ENCODE peak calls at places on chromosomes 6 and 20, in nine cellular contexts. J is coronary artery, D is WTC11, A is fibroblast of the aortic adventitia, R is cardiac fibroblast, W is GM13977, N is cardiac muscle cell, V is pancreas, M is nephron progenitor cell. U is an unnamed sample.

GRCh38 chr20:39474829-39475228 is 512.7 kb downstream of the DHX35 start:
- DNase-seq in W (no peak), N (no peak), A (no peak), M (no peak), R (no peak), D (no peak), J (no peak), V (no peak), U (no peak)

GRCh38 chr6:17927705-17928104 is 59.7 kb downstream of the KIF13A start:
- DNase-seq in A (no peak), W (no peak), R (no peak), J (no peak), M (no peak), D (no peak), V (no peak), N (no peak), U (no peak)

GRCh38 chr6:134379086-134379485 is 61.2 kb upstream of the SGK1 start:
- DNase-seq in R (no peak), J (no peak), M (no peak), V (peak; percentile 82), W (peak; percentile 36), A (no peak), D (peak; percentile 54), N (no peak), U (no peak)

GRCh38 chr6:139632798-139633197 is 258.4 kb upstream of the CITED2 start:
- DNase-seq in D (no peak), J (no peak), N (no peak), A (no peak), V (no peak), M (no peak), W (no peak), R (no peak), U (no peak)

GRCh38 chr6:37731888-37732287 is 34.2 kb upstream of the MDGA1 start:
- DNase-seq in J (no peak), D (peak; percentile 31), R (no peak), M (no peak), N (no peak), V (no peak), A (no peak), W (peak; percentile 83), U (no peak)

GRCh38 chr6:167898673-167899311 is 72.1 kb downstream of the AFDN start:
- DNase-seq in D (no peak), A (peak; percentile 71), W (peak; percentile 30), M (no peak), J (no peak), N (peak; percentile 66), V (no peak), R (peak; percentile 74), U (no peak)

GRCh38 chr20:22574545-22575086 is 9.8 kb downstream of the FOXA2 start:
- DNase-seq in J (no peak), V (peak; percentile 42), W (no peak), R (no peak), M (no peak), D (no peak), A (no peak), N (no peak), U (no peak)

GRCh38 chr6:34447915-34448314 is 18.0 kb upstream of the PACSIN1 start:
- DNase-seq in R (no peak), J (no peak), A (no peak), N (no peak), W (no peak), D (peak; percentile 69), M (peak; percentile 59), V (no peak), U (no peak)

GRCh38 chr20:32652739-32653526 is 20.8 kb downstream of the C20orf203 start:
- DNase-seq in V (peak; percentile 86), A (peak; percentile 84), J (peak; percentile 83), D (peak; percentile 87), R (peak; percentile 92), M (peak; percentile 93), N (peak; percentile 91), W (peak; percentile 90), U (peak; percentile 96)

GRCh38 chr20:60299951-60300350 is 341.7 kb downstream of the CDH26 start:
- DNase-seq in W (no peak), N (no peak), D (no peak), V (no peak), J (no peak), M (no peak), R (no peak), A (no peak), U (no peak)

GRCh38 chr6:123306334-123306733 is 310.3 kb downstream of the CLVS2 start:
- DNase-seq in R (no peak), D (no peak), N (no peak), A (no peak), W (no peak), M (no peak), V (no peak), J (no peak), U (no peak)

GRCh38 chr20:31555203-31555602 is 41.0 kb downstream of the HM13 start:
- DNase-seq in N (no peak), D (no peak), J (no peak), W (no peak), R (no peak), A (no peak), V (no peak), M (no peak), U (no peak)

GRCh38 chr6:40815731-40816130 is 223.3 kb downstream of the UNC5CL start:
- DNase-seq in W (no peak), R (no peak), V (no peak), A (no peak), N (no peak), D (no peak), M (no peak), J (no peak), U (peak; percentile 80)

GRCh38 chr6:40817369-40817768 is 221.7 kb downstream of the UNC5CL start:
- DNase-seq in J (no peak), D (no peak), W (no peak), A (no peak), R (no peak), M (no peak), N (no peak), V (no peak), U (no peak)

GRCh38 chr6:40819182-40819834 is 219.7 kb downstream of the UNC5CL start:
- DNase-seq in D (no peak), M (no peak), J (no peak), A (no peak), W (no peak), R (no peak), V (peak; percentile 48), N (no peak), U (no peak)

GRCh38 chr6:40816601-40817000 is 222.4 kb downstream of the UNC5CL start:
- DNase-seq in M (no peak), J (no peak), N (no peak), V (no peak), R (no peak), A (no peak), W (no peak), D (no peak), U (no peak)
- TF ChIP-seq CTCF in M (no peak), J (no peak), N (no peak), V (no peak), R (no peak), A (no peak), W (no peak), D (no peak), U (no peak)

DNA sequence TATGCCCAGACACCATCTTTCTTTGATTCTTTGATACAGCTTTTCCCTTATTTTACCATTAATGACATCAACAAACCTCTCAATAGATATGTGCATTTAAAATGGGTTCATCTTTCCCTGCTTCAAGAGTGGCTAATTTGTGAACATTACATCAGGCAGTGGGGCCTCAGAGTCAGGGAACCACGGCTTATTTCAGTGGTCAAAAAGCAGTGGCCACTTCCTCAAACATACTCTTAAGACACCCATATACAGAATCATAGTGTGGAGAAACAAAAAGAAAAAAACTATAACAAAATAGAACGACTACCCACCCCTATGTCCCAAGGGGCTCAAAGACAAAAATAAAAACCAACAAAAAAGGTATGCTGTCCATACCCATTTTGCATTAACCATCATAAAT is 12.9 kb downstream of the SALL4 start:
- DNase-seq in R (no peak), W (no peak), N (no peak), D (no peak), V (no peak), M (no peak), A (no peak), J (no peak), U (no peak)
- TF ChIP-seq CTCF in R (no peak), W (no peak), N (no peak), D (no peak), V (no peak), M (no peak), A (no peak), J (no peak), U (no peak)

GRCh38 chr20:46053416-46053815 is 24.4 kb downstream of the SLC12A5 start:
- DNase-seq in J (peak; percentile 8), N (no peak), W (no peak), R (no peak), A (no peak), D (no peak), V (no peak), M (no peak), U (no peak)

GRCh38 chr20:46054606-46055005 is 25.6 kb downstream of the SLC12A5 start:
- DNase-seq in N (no peak), R (no peak), W (no peak), A (no peak), J (peak; percentile 63), D (no peak), M (no peak), V (no peak), U (no peak)

GRCh38 chr20:46056970-46057855 is 28.2 kb downstream of the SLC12A5 start:
- DNase-seq in J (peak; percentile 68), N (peak; percentile 64), R (peak; percentile 53), M (peak; percentile 93), D (peak; percentile 83), A (peak; percentile 49), V (peak; percentile 20), W (peak; percentile 61), U (peak; percentile 84)

GRCh38 chr20:46056027-46056833 is 27.2 kb downstream of the SLC12A5 start:
- DNase-seq in R (no peak), M (no peak), J (peak; percentile 43), N (no peak), D (no peak), V (no peak), A (no peak), W (peak; percentile 11), U (peak; percentile 73)

DNA sequence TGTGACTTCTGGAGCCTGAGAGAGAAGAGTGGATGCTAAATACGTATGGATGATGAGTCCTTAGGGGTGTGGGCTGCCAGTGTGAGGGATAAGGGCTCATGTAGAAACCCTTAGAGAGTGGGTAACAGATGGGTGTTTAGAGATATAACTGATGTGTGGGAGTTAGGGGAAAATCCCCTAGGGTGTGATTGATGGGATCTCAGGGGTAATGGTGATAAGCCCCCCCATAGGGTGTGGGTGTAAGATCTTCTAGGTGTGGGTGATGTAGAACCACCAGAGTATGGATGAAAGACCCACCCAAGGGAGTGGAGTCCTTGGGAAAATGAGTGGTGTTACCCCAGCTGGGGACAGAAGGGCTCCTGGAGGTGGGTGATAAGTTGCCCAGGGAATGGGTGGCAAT is 26.3 kb downstream of the SLC12A5 start:
- DNase-seq in D (no peak), A (no peak), R (no peak), V (no peak), M (no peak), W (no peak), J (peak; percentile 5), N (no peak), U (no peak)
- TF ChIP-seq CTCF in D (no peak), A (no peak), R (no peak), V (no peak), M (no peak), W (no peak), J (no peak), N (no peak), U (no peak)

DNA sequence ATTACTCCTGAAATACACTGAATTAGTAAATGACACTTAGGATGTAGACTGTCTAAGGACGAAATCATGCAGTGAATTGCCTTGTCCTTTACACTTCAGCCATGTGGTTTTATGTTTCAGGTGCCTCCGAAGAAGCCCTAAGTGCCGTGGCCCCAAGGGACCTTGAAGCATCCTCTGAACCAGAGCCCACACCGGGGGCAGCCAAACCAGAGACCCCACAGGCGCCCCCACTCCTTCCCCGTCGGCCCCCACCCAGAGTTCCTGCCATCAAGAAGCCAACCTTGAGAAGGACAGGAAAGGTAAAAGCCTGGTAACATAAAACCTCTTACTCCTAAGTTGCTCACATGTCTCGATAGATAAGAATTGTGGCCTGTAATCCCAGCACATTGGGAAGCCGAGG is 75.3 kb downstream of the SERAC1 start:
- DNase-seq in J (no peak), V (no peak), W (no peak), M (no peak), D (no peak), R (no peak), N (no peak), A (no peak), U (no peak)
- TF ChIP-seq CTCF in J (no peak), V (no peak), W (no peak), M (no peak), D (no peak), R (no peak), N (no peak), A (no peak), U (no peak)